ENCODE peak calls at places on chromosomes 13 and 19, in four cellular contexts. D is suprapubic skin, C is gastrocnemius medialis, J is ovary. W is an unnamed sample. For H3K4me1 and H3K27me3, the result is how much of the 10 kb centered on the place peaks cover.

GRCh38 chr19:43554317-43554895 is 20.9 kb downstream of the XRCC1 start:
- DNase-seq in D (no peak), C (no peak), J (no peak), W (no peak)

GRCh38 chr19:2962018-2962670 is 15.2 kb upstream of the TLE6 start:
- DNase-seq in C (no peak), D (no peak), J (no peak), W (peak)

GRCh38 chr19:49362048-49362925 is at the start of gene TEAD2:
- DNase-seq in D (peak), J (peak), C (peak), W (no peak)

GRCh38 chr19:40398417-40399056 is 8.6 kb upstream of the HIPK4 start:
- DNase-seq in D (no peak), C (peak), J (peak), W (peak)

GRCh38 chr13:95153647-95154405 is 147.4 kb downstream of the ABCC4 start:
- DNase-seq in C (no peak), D (no peak), J (no peak), W (no peak)

GRCh38 chr19:49347835-49348234 is 12.6 kb downstream of the CD37 start:
- DNase-seq in D (no peak), C (no peak), J (no peak), W (no peak)

GRCh38 chr19:33432408-33433170 is 59.1 kb downstream of the CEBPG start:
- DNase-seq in D (peak), J (no peak), C (no peak), W (no peak)

GRCh38 chr19:30350995-30351394 is 21.2 kb upstream of the ZNF536 start:
- DNase-seq in J (no peak), C (no peak), D (no peak), W (no peak)

GRCh38 chr13:75181906-75182305 is 300.1 kb downstream of the TBC1D4 start:
- DNase-seq in D (no peak), J (no peak), C (no peak), W (no peak)

GRCh38 chr13:46386996-46387851 is at the start of gene RUBCNL:
- DNase-seq in J (no peak), D (no peak), C (no peak), W (no peak)

GRCh38 chr13:93262729-93263128 is 36.1 kb downstream of the GPC6 start:
- DNase-seq in C (no peak), J (no peak), D (no peak), W (no peak)

GRCh38 chr19:2235396-2236284 is 489 bp downstream of the PLEKHJ1 start:
- DNase-seq in C (peak), D (no peak), J (no peak), W (no peak)

GRCh38 chr13:91399189-91400093 is 1.0 kb downstream of the GPC5 start:
- DNase-seq in D (no peak), C (no peak), J (no peak), W (no peak)

GRCh38 chr13:86324191-86324590 is 525.0 kb upstream of the SLITRK6 start:
- DNase-seq in J (no peak), C (no peak), D (no peak), W (no peak)

GRCh38 chr13:85462792-85463425 is 336.3 kb downstream of the SLITRK6 start:
- DNase-seq in J (no peak), C (no peak), D (no peak), W (no peak)

GRCh38 chr13:110625771-110626321 is 10.5 kb downstream of the NAXD start:
- DNase-seq in J (no peak), D (no peak), C (no peak), W (no peak)

GRCh38 chr13:104584481-104584880 is 1518.3 kb upstream of the SLC10A2 start:
- DNase-seq in C (no peak), J (no peak), D (no peak), W (no peak)

GRCh38 chr19:38669532-38669931 is 22.1 kb downstream of the ACTN4 start:
- DNase-seq in J (no peak), C (no peak), D (no peak), W (peak)
- H3K4me3 ChIP-seq in J (no peak), C (no peak), D (no peak), W (peak)

GRCh38 chr13:21670006-21670882 is 629 bp upstream of the FGF9 start:
- DNase-seq in D (no peak), C (no peak), J (peak), W (peak)
- H3K4me1 ChIP-seq in D (half or more), C (under half), J (under half), W (under half)

GRCh38 chr19:41930322-41930722 is 2.1 kb upstream of the ERFL start:
- DNase-seq in J (no peak), C (no peak), D (no peak), W (no peak)

GRCh38 chr19:41930926-41931592 is 2.8 kb upstream of the ERFL start:
- DNase-seq in C (no peak), D (no peak), J (no peak), W (no peak)

GRCh38 chr19:41933131-41933458 is 4.8 kb upstream of the ERFL start:
- DNase-seq in C (no peak), D (no peak), J (no peak), W (no peak)

GRCh38 chr19:41933693-41934426 is 5.6 kb upstream of the ERFL start:
- DNase-seq in D (no peak), J (no peak), C (no peak), W (no peak)

GRCh38 chr19:41932259-41933130 is 4.2 kb upstream of the ERFL start:
- DNase-seq in D (no peak), J (no peak), C (no peak), W (no peak)
- H3K27me3 ChIP-seq in D (half or more), J (under half), C (half or more), W (under half)

DNA sequence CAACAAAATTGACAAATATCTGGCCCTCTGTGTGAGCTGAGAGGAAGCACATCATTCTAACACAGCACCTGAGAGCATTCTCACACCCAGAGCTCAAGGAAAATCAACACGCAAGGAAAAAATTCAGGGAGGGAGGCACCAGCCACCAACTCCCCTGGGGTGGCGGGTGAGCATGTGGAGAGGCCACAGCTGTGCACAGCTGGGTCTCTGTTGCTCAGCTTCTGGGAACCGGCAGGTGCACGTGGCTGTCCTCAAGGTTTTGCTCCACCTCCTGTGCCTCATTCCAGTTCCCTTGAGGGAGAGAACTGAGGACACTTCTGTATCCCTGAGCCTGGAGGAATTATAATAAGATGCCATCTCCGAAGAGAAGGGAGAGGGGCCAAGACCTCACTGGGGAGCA is 134.0 kb downstream of the USP12 start:
- DNase-seq in C (no peak), D (no peak), J (no peak), W (no peak)
- H3K4me3 ChIP-seq in C (no peak), D (no peak), J (no peak), W (no peak)